ENCODE peak calls at places on chromosomes 13 and 19, in six cellular contexts. K is activated T-helper 1 cell treated with anti-CD3 and anti-CD28 coated beads, Interleukin-12 subunit alpha, Interleukin-12 subunit beta, Interleukin-2, Interleukin-4 antibody, amounts not matched to agents 30 ng/mL and 10 ng/mL and 1 ng/mL, durations not matched to agents 14 hours and 24 hours and 36 hours; J is foreskin keratinocyte; H is AG09309; C is osteoblast; B is type B pancreatic cell. D is an unnamed sample.

GRCh38 chr19:4077800-4078683 is 11.3 kb upstream of the ZBTB7A start:
- DNase-seq in K (peak), J (no peak), H (no peak), C (peak), B (no peak), D (no peak)

GRCh38 chr19:12965017-12965811 is 4.2 kb upstream of the DAND5 start:
- DNase-seq in K (peak), J (no peak), H (no peak), C (peak), B (peak), D (no peak)

GRCh38 chr19:33064778-33065550 is at the start of gene RHPN2:
- DNase-seq in K (peak), J (no peak), H (no peak), C (peak), B (peak), D (no peak)

GRCh38 chr19:18232540-18233223 is 6.4 kb upstream of the PDE4C start:
- DNase-seq in K (no peak), J (no peak), H (no peak), C (peak), B (no peak), D (no peak)

GRCh38 chr13:111046590-111047141 is 68.4 kb upstream of the ARHGEF7 start:
- DNase-seq in K (no peak), J (no peak), H (no peak), C (no peak), B (no peak), D (peak)

GRCh38 chr19:47190167-47190727 is 40.8 kb downstream of the BBC3 start:
- DNase-seq in K (peak), J (no peak), H (peak), C (peak), B (no peak), D (peak)

GRCh38 chr13:74006666-74007065 is 127.5 kb downstream of the KLF12 start:
- DNase-seq in K (no peak), J (peak), H (no peak), C (peak), B (no peak), D (no peak)

GRCh38 chr13:43089912-43090498 is 66.6 kb downstream of the DNAJC15 start:
- DNase-seq in K (no peak), J (no peak), H (no peak), C (no peak), B (no peak), D (no peak)

GRCh38 chr19:53196777-53197396 is 3.7 kb upstream of the ZNF665 start:
- DNase-seq in K (peak), J (peak), H (peak), C (peak), B (peak), D (peak)

GRCh38 chr19:46471116-46471733 is at the start of gene PNMA8A:
- DNase-seq in K (no peak), J (no peak), H (no peak), C (peak), B (peak), D (no peak)

GRCh38 chr19:11268783-11269267 is 6.5 kb upstream of the DOCK6 start:
- DNase-seq in K (no peak), J (peak), H (no peak), C (peak), B (no peak), D (peak)

GRCh38 chr13:46754812-46755211 is 42.1 kb downstream of the ESD start:
- DNase-seq in K (no peak), J (no peak), H (no peak), C (no peak), B (no peak), D (no peak)

GRCh38 chr13:87777395-87777794 is 106.2 kb downstream of the SLITRK5 start:
- DNase-seq in K (no peak), J (no peak), H (no peak), C (no peak), B (no peak), D (peak)